ENCODE peak calls at places on chromosomes 2 and 18, in four cellular contexts. One of them, this sample, is unnamed.

GRCh38 chr2:196959750-196960392 is 33.4 kb upstream of the PGAP1 start:
- DNase-seq in GM12878: no peak
- DNase-seq in HepG2: peak; percentile 58
- DNase-seq in K562: no peak
- DNase-seq in this sample: no peak

GRCh38 chr2:11073251-11073650 is 82.0 kb upstream of the SLC66A3 start:
- DNase-seq in K562: peak; percentile 36
- DNase-seq in GM12878: no peak
- DNase-seq in HepG2: peak; percentile 29
- DNase-seq in this sample: peak; percentile 85

GRCh38 chr2:48984922-48985321 is 169.4 kb downstream of the FSHR start:
- DNase-seq in K562: no peak
- DNase-seq in HepG2: no peak
- DNase-seq in GM12878: no peak
- DNase-seq in this sample: no peak

GRCh38 chr2:52144588-52144987 is 1112.7 kb upstream of the NRXN1 start:
- DNase-seq in HepG2: no peak
- DNase-seq in K562: no peak
- DNase-seq in GM12878: no peak
- DNase-seq in this sample: peak; percentile 11

GRCh38 chr2:233501198-233502076 is 65.1 kb downstream of the USP40 start:
- DNase-seq in GM12878: no peak
- DNase-seq in K562: no peak
- DNase-seq in HepG2: no peak
- DNase-seq in this sample: no peak

GRCh38 chr2:239694487-239694886 is 293.7 kb upstream of the HDAC4 start:
- DNase-seq in GM12878: no peak
- DNase-seq in HepG2: no peak
- DNase-seq in K562: no peak
- DNase-seq in this sample: no peak

GRCh38 chr2:120912101-120912985 is 176.7 kb downstream of the GLI2 start:
- DNase-seq in K562: peak; percentile 78
- DNase-seq in HepG2: no peak
- DNase-seq in GM12878: no peak
- DNase-seq in this sample: no peak

GRCh38 chr2:239809391-239809790 is 215.8 kb downstream of the NDUFA10 start:
- DNase-seq in HepG2: no peak
- DNase-seq in GM12878: no peak
- DNase-seq in K562: no peak
- DNase-seq in this sample: peak; percentile 6

GRCh38 chr18:61702007-61702406 is 190.8 kb downstream of the RNF152 start:
- DNase-seq in GM12878: no peak
- DNase-seq in HepG2: no peak
- DNase-seq in K562: no peak
- DNase-seq in this sample: no peak

GRCh38 chr18:60322591-60322990 is 50.0 kb downstream of the MC4R start:
- DNase-seq in GM12878: no peak
- DNase-seq in HepG2: no peak
- DNase-seq in K562: no peak
- DNase-seq in this sample: no peak

GRCh38 chr2:43438858-43439655 is 156.8 kb downstream of the THADA start:
- DNase-seq in HepG2: no peak
- DNase-seq in K562: no peak
- DNase-seq in GM12878: no peak
- DNase-seq in this sample: no peak

GRCh38 chr2:107737764-107738163 is 88.9 kb upstream of the RGPD4 start:
- DNase-seq in GM12878: no peak
- DNase-seq in HepG2: no peak
- DNase-seq in K562: no peak
- DNase-seq in this sample: no peak

GRCh38 chr2:128638311-128638710 is 319.6 kb upstream of the HS6ST1 start:
- DNase-seq in K562: no peak
- DNase-seq in HepG2: no peak
- DNase-seq in GM12878: no peak
- DNase-seq in this sample: no peak

GRCh38 chr18:63119647-63120046 is 199.9 kb downstream of the BCL2 start:
- DNase-seq in GM12878: no peak
- DNase-seq in HepG2: peak; percentile 6
- DNase-seq in K562: no peak
- DNase-seq in this sample: peak; percentile 51

GRCh38 chr18:63126134-63127067 is 193.2 kb downstream of the BCL2 start:
- DNase-seq in GM12878: no peak
- DNase-seq in K562: no peak
- DNase-seq in HepG2: no peak
- DNase-seq in this sample: no peak

DNA sequence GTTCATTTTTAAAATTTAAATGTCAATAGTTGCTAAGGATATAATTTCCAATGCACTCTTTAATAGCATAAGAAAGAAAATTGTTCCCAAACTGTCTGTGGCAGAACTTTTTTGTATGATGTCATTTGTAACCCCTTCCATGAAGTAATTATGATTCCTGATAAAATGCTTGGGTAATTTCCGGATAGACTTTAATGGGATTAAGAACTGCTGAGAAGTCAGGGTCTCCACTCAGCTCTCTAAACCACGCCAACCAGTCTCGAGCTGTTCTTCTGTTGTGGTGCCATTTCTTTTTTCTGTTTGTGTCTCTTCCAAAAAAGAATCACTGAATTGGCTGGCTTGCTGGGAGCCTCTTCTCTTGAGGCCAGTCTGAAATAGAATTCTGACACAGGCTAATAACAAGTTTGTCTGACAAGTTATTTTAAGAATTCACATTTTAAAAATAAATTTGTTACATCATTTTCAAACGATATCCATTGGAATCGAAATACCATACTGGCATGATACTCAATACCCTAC is 199.0 kb downstream of the BCL2 start:
- DNase-seq in K562: no peak
- DNase-seq in GM12878: no peak
- DNase-seq in HepG2: no peak
- DNase-seq in this sample: no peak
- TF ChIP-seq CREB1 in K562: no peak
- TF ChIP-seq CREB1 in GM12878: no peak
- TF ChIP-seq CREB1 in HepG2: no peak
- TF ChIP-seq CREB1 in this sample: no peak

GRCh38 chr2:223724831-223725230 is 112.6 kb downstream of the AP1S3 start:
- DNase-seq in HepG2: no peak
- DNase-seq in K562: no peak
- DNase-seq in GM12878: no peak
- DNase-seq in this sample: no peak

GRCh38 chr2:223723954-223724411 is 113.4 kb downstream of the AP1S3 start:
- DNase-seq in K562: peak; percentile 7
- DNase-seq in HepG2: no peak
- DNase-seq in GM12878: no peak
- DNase-seq in this sample: no peak

GRCh38 chr2:223725986-223726970 is 111.1 kb downstream of the AP1S3 start:
- DNase-seq in K562: no peak
- DNase-seq in HepG2: peak; percentile 37
- DNase-seq in GM12878: no peak
- DNase-seq in this sample: no peak

GRCh38 chr2:223722226-223722625 is 115.2 kb downstream of the AP1S3 start:
- DNase-seq in K562: no peak
- DNase-seq in HepG2: no peak
- DNase-seq in GM12878: no peak
- DNase-seq in this sample: no peak

DNA sequence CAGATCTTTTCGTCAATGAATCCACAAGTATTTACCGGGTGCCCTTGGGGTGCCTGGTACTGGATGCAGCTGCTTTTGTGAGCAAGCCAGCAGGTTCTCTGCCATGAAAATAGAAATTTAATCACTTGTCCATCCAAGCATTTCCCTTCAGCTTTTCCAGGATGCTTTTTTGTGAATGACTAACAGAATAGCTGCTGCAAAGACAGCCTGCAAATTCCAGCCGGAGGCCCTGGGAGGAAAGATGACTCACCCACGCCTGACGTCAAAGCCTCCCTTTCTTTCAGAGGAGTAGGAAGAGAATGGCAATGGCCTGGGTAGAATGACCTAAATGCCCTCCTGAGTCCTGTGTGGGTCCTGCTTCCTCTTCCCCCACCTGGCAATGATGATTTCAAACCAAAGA is 111.9 kb downstream of the AP1S3 start:
- DNase-seq in GM12878: no peak
- DNase-seq in HepG2: peak; percentile 80
- DNase-seq in K562: peak; percentile 41
- DNase-seq in this sample: peak; percentile 67
- TF ChIP-seq ATF3 in GM12878: no peak
- TF ChIP-seq ATF3 in HepG2: peak; percentile 91
- TF ChIP-seq ATF3 in K562: peak; percentile 63
- TF ChIP-seq ATF3 in this sample: peak; percentile 49

GRCh38 chr2:9219027-9219445 is 12.4 kb downstream of the ASAP2 start:
- DNase-seq in K562: no peak
- DNase-seq in HepG2: no peak
- DNase-seq in GM12878: no peak
- DNase-seq in this sample: no peak

GRCh38 chr2:9217838-9218770 is 11.5 kb downstream of the ASAP2 start:
- DNase-seq in HepG2: no peak
- DNase-seq in K562: no peak
- DNase-seq in GM12878: no peak
- DNase-seq in this sample: no peak

GRCh38 chr2:9222246-9222898 is 15.8 kb downstream of the ASAP2 start:
- DNase-seq in HepG2: no peak
- DNase-seq in K562: no peak
- DNase-seq in GM12878: no peak
- DNase-seq in this sample: no peak

GRCh38 chr2:9221223-9221622 is 14.6 kb downstream of the ASAP2 start:
- DNase-seq in K562: no peak
- DNase-seq in HepG2: no peak
- DNase-seq in GM12878: no peak
- DNase-seq in this sample: no peak

DNA sequence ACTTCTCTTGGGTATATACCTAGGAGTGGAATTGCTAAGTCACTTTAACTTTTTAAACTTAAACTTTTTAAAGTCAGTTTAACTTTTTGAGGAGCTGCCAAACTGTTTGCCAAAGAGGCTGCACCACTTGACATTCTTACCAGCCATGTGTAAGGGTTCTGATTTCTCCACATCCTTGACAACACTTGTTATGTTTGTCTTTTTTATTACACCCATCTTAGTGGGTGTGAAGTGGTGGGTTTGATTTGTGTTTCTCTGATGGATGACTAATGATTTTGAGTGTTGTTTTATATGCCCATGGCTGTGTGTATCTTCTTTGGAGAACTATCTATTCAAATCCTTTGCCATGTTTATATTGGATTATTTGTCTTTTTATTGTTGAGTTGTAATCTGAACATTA is 13.6 kb downstream of the ASAP2 start:
- DNase-seq in GM12878: no peak
- DNase-seq in HepG2: no peak
- DNase-seq in K562: no peak
- DNase-seq in this sample: no peak
- TF ChIP-seq ESRRA in GM12878: no peak
- TF ChIP-seq ESRRA in HepG2: no peak
- TF ChIP-seq ESRRA in K562: no peak
- TF ChIP-seq ESRRA in this sample: no peak

DNA sequence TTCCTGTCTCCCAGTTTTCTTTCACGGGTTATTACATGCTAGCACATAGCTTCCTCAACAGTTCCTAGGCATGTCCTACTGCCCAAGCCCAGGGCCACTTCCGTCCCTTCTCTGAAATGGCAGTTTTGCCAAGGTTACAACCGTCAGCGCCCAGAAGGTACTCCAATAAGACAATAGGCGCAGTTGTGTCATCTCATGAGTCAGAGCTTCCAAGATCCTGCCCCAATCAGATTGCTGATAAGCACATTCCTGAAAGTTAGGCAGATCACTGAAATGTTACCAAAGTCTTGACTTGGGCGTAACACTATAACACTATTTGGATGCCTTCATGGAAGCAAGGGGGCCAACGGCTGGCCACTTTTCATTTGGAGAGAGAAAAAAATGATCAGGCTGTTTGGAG is 34.2 kb downstream of the GKN2 start:
- DNase-seq in GM12878: no peak
- DNase-seq in HepG2: no peak
- DNase-seq in K562: no peak
- DNase-seq in this sample: no peak
- TF ChIP-seq CREB1 in GM12878: no peak
- TF ChIP-seq CREB1 in HepG2: no peak
- TF ChIP-seq CREB1 in K562: no peak
- TF ChIP-seq CREB1 in this sample: no peak

This sample was measured in WTC11.